ENCODE peak calls at places on chromosomes 3 and 15, in seven cellular contexts. G is cerebellar cortex; A is HS-27A; Q is H9; Z is stimulated activated naive CD8-positive, alpha-beta T cell treated with anti-CD3 and anti-CD28 coated beads, Interleukin-15, amount 100 ng/mL, for 72 hours; T is activated effector memory CD4-positive, alpha-beta T cell treated with anti-CD3 and anti-CD28 coated beads, Interleukin-2, amount 50 U/mL, for 16 hours; B is activated CD4-positive, alpha-beta memory T cell treated with anti-CD3 and anti-CD28 coated beads, Interleukin-2, amount 10 ng/mL, durations not matched to agents 7 days and 5 days. J is an unnamed sample.
A peak's percentile ranks its signal among the peaks of the same experiment; 100 is the strongest.

GRCh38 chr15:90557147-90557546 is 27.4 kb downstream of the CRTC3 start:
- DNase-seq in Z (no peak), A (no peak), B (no peak), Q (no peak), T (no peak), G (no peak), J (no peak)

GRCh38 chr15:66756220-66756769 is 54.3 kb downstream of the SMAD6 start:
- DNase-seq in T (no peak), B (no peak), G (no peak), Q (no peak), A (no peak), Z (no peak), J (no peak)

GRCh38 chr15:59885832-59886231 is 118.3 kb upstream of the FOXB1 start:
- DNase-seq in T (no peak), B (no peak), A (no peak), Z (no peak), Q (no peak), G (no peak), J (no peak)

GRCh38 chr15:44670087-44670945 is 6.9 kb upstream of the SPG11 start:
- DNase-seq in Z (no peak), Q (no peak), B (no peak), T (no peak), A (no peak), G (no peak), J (no peak)

GRCh38 chr15:29430124-29430523 is 160.5 kb upstream of the NSMCE3 start:
- DNase-seq in G (no peak), Q (no peak), T (no peak), B (no peak), A (no peak), Z (no peak), J (no peak)

GRCh38 chr15:25057574-25057973 is 102.8 kb downstream of the SNRPN start:
- DNase-seq in B (peak; percentile 5), Q (peak; percentile 12), Z (no peak), A (no peak), G (no peak), T (peak; percentile 50), J (no peak)

GRCh38 chr15:60575995-60576394 is 97.1 kb upstream of the ICE2 start:
- DNase-seq in Q (no peak), Z (no peak), G (no peak), B (no peak), A (no peak), T (no peak), J (no peak)

GRCh38 chr15:98966036-98966787 is 41.4 kb downstream of the PGPEP1L start:
- DNase-seq in B (no peak), T (no peak), Z (no peak), A (peak; percentile 61), Q (no peak), G (no peak), J (no peak)

GRCh38 chr15:99970891-99971330 is 237.7 kb upstream of the LYSMD4 start:
- DNase-seq in A (no peak), G (no peak), Z (no peak), T (no peak), Q (no peak), B (no peak), J (no peak)

GRCh38 chr15:79919749-79920511 is 23.1 kb upstream of the MTHFS start:
- DNase-seq in G (no peak), Q (peak; percentile 62), B (no peak), A (no peak), T (no peak), Z (no peak), J (no peak)

GRCh38 chr3:27521179-27521871 is 37.1 kb upstream of the SLC4A7 start:
- DNase-seq in Z (no peak), B (no peak), A (no peak), Q (no peak), T (no peak), G (no peak), J (no peak)

GRCh38 chr15:60054472-60054871 is 50.4 kb downstream of the FOXB1 start:
- DNase-seq in A (no peak), T (no peak), G (no peak), Z (no peak), B (no peak), Q (no peak), J (no peak)

J was measured in substantia nigra.